ENCODE peak calls at places on chromosomes 16 and 17, in ten cellular contexts. J, K, B, T, U, S, O, P, R and L are unnamed samples. For H3K4me1, the result is how much of the 10 kb centered on the place peaks cover.

GRCh38 chr16:31869511-31870201 is 4.0 kb upstream of the ZNF267 start:
- DNase-seq in U (peak), R (no peak), B (peak), T (peak), S (peak), P (peak), O (no peak), J (peak), K (no peak), L (no peak)

GRCh38 chr16:19753815-19754643 is 36.0 kb downstream of the IQCK start:
- DNase-seq in J (no peak), P (peak), R (no peak), T (no peak), B (peak), U (no peak), S (no peak), O (peak), K (no peak), L (no peak)

GRCh38 chr17:74514632-74515035 is 16.6 kb downstream of the CD300LB start:
- DNase-seq in U (no peak), K (no peak), J (no peak), P (no peak), B (peak), O (no peak), S (peak), T (no peak), R (no peak), L (no peak)

GRCh38 chr16:51410125-51410524 is 259.1 kb upstream of the SALL1 start:
- DNase-seq in S (no peak), T (no peak), O (no peak), B (no peak), R (no peak), J (no peak), K (no peak), U (no peak), P (no peak), L (no peak)

GRCh38 chr17:8692916-8693315 is 51.7 kb downstream of the CCDC42 start:
- DNase-seq in T (no peak), R (no peak), O (no peak), B (no peak), U (no peak), S (no peak), P (peak), J (no peak), K (no peak), L (no peak)

GRCh38 chr16:70646260-70647241 is at the start of gene IL34:
- DNase-seq in U (no peak), R (no peak), T (no peak), S (peak), J (peak), O (no peak), K (no peak), B (peak), P (peak), L (no peak)

GRCh38 chr17:46023783-46024388 is 24.8 kb downstream of the STH start:
- DNase-seq in P (no peak), O (no peak), S (no peak), K (no peak), U (peak), T (no peak), J (no peak), B (no peak), R (no peak), L (no peak)

GRCh38 chr17:30426292-30426691 is 47.6 kb downstream of the CPD start:
- DNase-seq in U (no peak), T (no peak), P (no peak), O (no peak), B (peak), R (no peak), S (no peak), J (no peak), K (no peak), L (no peak)

GRCh38 chr17:79831367-79832210 is 7.7 kb downstream of the CBX4 start:
- DNase-seq in P (peak), B (no peak), O (peak), K (no peak), S (peak), R (no peak), J (peak), T (no peak), U (peak), L (no peak)

GRCh38 chr17:55089955-55090573 is 121.5 kb downstream of the STXBP4 start:
- DNase-seq in P (peak), K (peak), O (no peak), R (no peak), T (no peak), B (peak), S (no peak), J (no peak), U (no peak), L (no peak)

GRCh38 chr17:35778641-35779196 is 16.7 kb downstream of the MMP28 start:
- DNase-seq in K (no peak), U (no peak), J (no peak), P (peak), T (no peak), R (no peak), S (no peak), O (no peak), B (peak), L (no peak)

GRCh38 chr17:73872816-73873215 is 228.6 kb upstream of the SDK2 start:
- DNase-seq in U (no peak), R (no peak), T (no peak), K (no peak), B (no peak), S (no peak), P (no peak), J (peak), O (no peak), L (no peak)

GRCh38 chr16:14172200-14172805 is 101.2 kb downstream of the MRTFB start:
- DNase-seq in T (peak), S (no peak), R (no peak), K (no peak), O (no peak), J (no peak), P (peak), B (peak), U (no peak), L (no peak)

GRCh38 chr17:40936437-40936971 is 942 bp downstream of the KRT23 start:
- DNase-seq in U (no peak), R (no peak), K (no peak), J (no peak), S (no peak), P (no peak), T (no peak), B (no peak), O (peak), L (no peak)

GRCh38 chr16:49274936-49275730 is 6.5 kb downstream of the CBLN1 start:
- DNase-seq in S (no peak), U (no peak), P (no peak), K (no peak), B (no peak), O (no peak), R (no peak), T (no peak), J (peak), L (no peak)

GRCh38 chr16:82509636-82510035 is 117.1 kb upstream of the CDH13 start:
- DNase-seq in K (no peak), B (peak), P (no peak), O (no peak), S (no peak), J (no peak), T (no peak), R (no peak), U (no peak), L (no peak)

GRCh38 chr16:11181889-11182279 is 74.1 kb downstream of the SOCS1 start:
- DNase-seq in P (no peak), T (no peak), R (no peak), S (no peak), K (no peak), J (no peak), U (no peak), O (no peak), B (no peak), L (no peak)

GRCh38 chr17:65254166-65254565 is 117.0 kb downstream of the RGS9 start:
- DNase-seq in K (no peak), S (no peak), B (peak), T (no peak), U (no peak), R (no peak), J (no peak), P (peak), O (no peak), L (no peak)

GRCh38 chr17:38982858-38983746 is 15.9 kb upstream of the FBXO47 start:
- DNase-seq in B (peak), U (no peak), K (peak), R (no peak), S (peak), J (peak), T (no peak), O (peak), P (peak), L (no peak)

GRCh38 chr16:54798267-54798666 is 132.4 kb upstream of the IRX5 start:
- DNase-seq in U (no peak), K (no peak), S (no peak), R (no peak), P (no peak), O (no peak), B (no peak), T (no peak), J (no peak), L (no peak)

GRCh38 chr16:57316390-57317017 is 32.0 kb upstream of the PLLP start:
- DNase-seq in R (no peak), J (no peak), B (peak), T (no peak), P (peak), S (peak), K (peak), O (no peak), U (no peak), L (no peak)

GRCh38 chr17:42146911-42147607 is 7.7 kb downstream of the RAB5C start:
- DNase-seq in K (no peak), T (no peak), J (no peak), O (no peak), B (no peak), P (no peak), R (no peak), S (no peak), U (no peak), L (no peak)

GRCh38 chr17:1605681-1606351 is 22.8 kb downstream of the SLC43A2 start:
- DNase-seq in O (no peak), R (no peak), S (no peak), T (no peak), B (no peak), K (no peak), J (no peak), U (no peak), P (no peak), L (no peak)
- H3K4me1 ChIP-seq in O (under half), R (under half), S (under half), T (under half), B (under half), K (under half), J (under half), U (under half), P (under half), L (under half)

DNA sequence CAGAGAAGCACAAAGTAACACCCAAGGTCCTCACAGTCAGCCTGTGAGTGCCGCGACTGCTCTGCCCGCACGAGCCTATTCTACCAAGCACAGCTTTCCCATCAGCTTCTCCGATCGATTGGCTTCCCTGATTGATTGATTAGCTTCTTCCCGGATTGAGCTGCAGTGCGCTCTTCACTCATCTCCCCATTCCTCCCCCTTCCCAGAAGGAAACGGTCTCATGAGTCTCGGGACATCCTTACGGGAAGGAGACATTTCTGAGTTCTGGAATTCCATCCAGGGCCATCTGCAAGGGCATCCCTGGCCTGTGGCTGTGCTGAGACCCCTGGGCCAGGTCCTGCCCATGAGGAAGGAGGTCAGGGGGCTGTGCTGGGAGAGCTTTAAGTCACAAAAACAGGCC is 18.0 kb downstream of the PIEZO1 start:
- DNase-seq in R (no peak), P (no peak), K (no peak), T (no peak), U (no peak), S (no peak), B (no peak), O (no peak), J (no peak), L (no peak)
- H3K4me1 ChIP-seq in R (under half), P (half or more), K (under half), T (under half), U (half or more), S (under half), B (under half), O (half or more), J (under half), L (under half)

GRCh38 chr17:69048634-69049033 is 12.1 kb downstream of the ABCA9 start:
- DNase-seq in T (no peak), O (no peak), U (no peak), K (no peak), B (no peak), J (no peak), R (no peak), P (no peak), S (no peak), L (no peak)
- H3K4me1 ChIP-seq in T (under half), O (under half), U (under half), K (under half), B (under half), J (under half), R (under half), P (under half), S (under half), L (under half)

DNA sequence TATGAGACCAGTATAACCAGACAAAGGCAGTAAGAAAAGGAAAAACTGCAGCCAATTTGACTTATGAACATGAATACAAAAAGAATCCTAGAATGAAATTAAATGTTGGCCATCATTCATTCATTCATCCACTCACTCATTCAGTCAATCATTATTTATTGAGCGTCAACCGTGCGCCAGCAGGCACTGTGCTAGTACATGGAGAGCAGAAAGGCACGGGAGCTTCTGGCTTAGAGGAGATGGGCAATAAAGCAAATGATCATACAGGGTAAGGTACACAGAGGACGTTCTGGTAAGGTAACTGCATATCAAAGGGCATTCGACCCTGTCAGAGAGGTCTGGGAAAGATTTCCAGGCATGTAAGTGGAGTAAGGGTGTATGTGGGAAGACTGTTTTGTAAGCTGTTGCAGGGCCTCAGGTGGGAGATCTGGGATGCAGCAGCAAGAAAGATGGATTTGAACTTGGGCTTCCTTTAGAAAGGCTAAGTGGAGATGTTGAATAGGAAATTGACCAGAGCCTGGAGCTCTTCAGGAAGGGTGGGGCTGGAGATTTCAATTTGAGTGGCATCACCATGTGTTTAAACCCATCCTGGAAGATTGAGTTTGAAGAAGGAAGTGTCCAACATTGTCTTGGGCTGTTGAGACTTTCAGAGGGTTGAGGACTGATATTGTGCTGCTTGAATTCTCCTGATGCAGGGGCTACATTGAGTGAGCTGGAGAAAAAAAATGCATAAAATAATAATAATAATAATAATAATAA is 2.8 kb upstream of the MSI2 start:
- DNase-seq in U (no peak), J (no peak), P (no peak), O (no peak), K (no peak), B (no peak), S (no peak), R (no peak), T (no peak), L (no peak)
- H3K4me1 ChIP-seq in U (under half), J (under half), P (under half), O (under half), K (under half), B (under half), S (under half), R (under half), T (under half), L (under half)

GRCh38 chr16:85557976-85558589 is 55.0 kb upstream of the GSE1 start:
- DNase-seq in K (no peak), J (no peak), O (peak), B (no peak), P (no peak), T (no peak), U (no peak), R (no peak), S (no peak), L (no peak)
- H3K4me1 ChIP-seq in K (under half), J (under half), O (under half), B (under half), P (under half), T (under half), U (half or more), R (under half), S (under half), L (under half)

DNA sequence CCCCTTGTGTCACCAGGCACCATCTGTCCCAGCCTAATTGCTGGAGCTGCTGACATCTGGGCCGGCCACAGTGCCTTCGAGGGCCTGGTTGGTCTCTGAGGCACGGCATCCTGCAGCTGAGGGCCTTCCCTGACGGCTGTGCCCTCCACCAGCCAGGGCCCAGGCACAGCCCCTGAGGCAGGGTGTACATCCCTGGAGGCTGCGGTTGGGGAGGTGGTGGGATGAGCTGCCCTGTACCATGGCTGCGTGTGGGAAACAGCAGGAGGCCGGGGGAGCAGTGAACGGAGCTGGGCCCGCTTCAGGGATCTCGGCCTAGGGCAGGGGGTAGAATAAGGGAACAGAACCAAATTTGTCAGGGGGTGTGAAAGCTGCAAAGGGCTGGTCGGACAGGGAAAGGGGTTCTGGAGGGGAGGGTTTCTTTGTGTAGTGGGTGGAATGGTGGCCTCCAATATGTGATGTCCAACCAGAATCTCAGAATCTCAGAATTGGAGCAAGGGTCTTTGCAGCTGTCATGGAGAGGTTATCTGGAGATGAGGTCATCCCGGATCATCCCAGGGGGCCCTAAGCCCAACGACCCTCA is 10.0 kb upstream of the SLC38A10 start:
- DNase-seq in B (no peak), S (no peak), U (no peak), R (no peak), J (no peak), P (no peak), T (no peak), K (no peak), O (no peak), L (no peak)
- H3K4me1 ChIP-seq in B (under half), S (under half), U (under half), R (under half), J (under half), P (under half), T (under half), K (under half), O (under half), L (under half)

DNA sequence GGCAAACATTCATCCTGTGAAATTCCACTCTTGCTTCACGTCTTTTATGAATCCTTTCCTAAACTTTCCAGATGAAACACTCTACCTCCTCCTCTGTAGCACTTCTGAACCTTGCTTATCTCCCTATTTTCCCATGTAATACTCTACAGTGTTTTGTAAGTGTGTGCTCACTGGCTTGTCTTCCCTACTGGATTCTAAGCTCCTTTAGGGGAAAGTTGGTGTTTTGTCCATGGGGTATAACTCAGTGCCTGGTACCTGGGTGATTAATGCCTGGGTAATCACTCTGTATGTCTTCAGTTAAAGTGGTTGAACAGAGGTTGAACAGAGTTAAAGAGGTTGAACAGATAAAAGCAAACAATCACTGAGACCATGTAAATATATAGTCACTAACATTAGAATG is 3.8 kb upstream of the KAT7 start:
- DNase-seq in T (no peak), R (no peak), P (no peak), O (no peak), J (no peak), B (no peak), K (no peak), S (no peak), U (no peak), L (no peak)
- H3K4me1 ChIP-seq in T (under half), R (under half), P (under half), O (under half), J (under half), B (under half), K (under half), S (under half), U (under half), L (under half)

GRCh38 chr16:23500866-23501234 is 9.4 kb downstream of the GGA2 start:
- DNase-seq in B (no peak), K (no peak), R (no peak), T (no peak), P (peak), O (no peak), U (no peak), S (no peak), J (no peak), L (no peak)
- H3K4me1 ChIP-seq in B (under half), K (under half), R (under half), T (under half), P (under half), O (under half), U (half or more), S (under half), J (under half), L (under half)